ENCODE peak calls at places on chromosomes 11 and 22, in four cellular contexts. D, F, L and G are unnamed samples.

GRCh38 chr11:45289369-45289768 is 3.2 kb upstream of the SYT13 start:
- DNase-seq in D (peak), F (no peak), L (no peak), G (peak)

GRCh38 chr11:57638005-57638760 is 11.5 kb downstream of the YPEL4 start:
- DNase-seq in D (peak), F (no peak), L (peak), G (peak)

GRCh38 chr22:43392385-43392989 is 19.3 kb upstream of the MPPED1 start:
- DNase-seq in D (no peak), F (no peak), L (no peak), G (no peak)

GRCh38 chr22:23279781-23280180 is 99.5 kb downstream of the BCR start:
- DNase-seq in D (peak), F (peak), L (no peak), G (no peak)

GRCh38 chr11:95516786-95517185 is 272.8 kb downstream of the FAM76B start:
- DNase-seq in D (peak), F (no peak), L (no peak), G (no peak)

GRCh38 chr22:31969789-31970489 is 25.6 kb downstream of the YWHAH start:
- DNase-seq in D (peak), F (peak), L (peak), G (peak)

GRCh38 chr11:130159657-130160459 is at the start of gene ST14:
- DNase-seq in D (no peak), F (no peak), L (no peak), G (no peak)

GRCh38 chr11:62547691-62548281 is 1.2 kb upstream of the AHNAK start:
- DNase-seq in D (no peak), F (no peak), L (peak), G (peak)

GRCh38 chr11:91790873-91791468 is 433.6 kb upstream of the FAT3 start:
- DNase-seq in D (no peak), F (peak), L (no peak), G (no peak)

GRCh38 chr22:20989323-20990138 is 7.4 kb downstream of the LZTR1 start:
- DNase-seq in D (peak), F (no peak), L (no peak), G (no peak)

GRCh38 chr11:31422703-31423102 is 53.0 kb downstream of the DNAJC24 start:
- DNase-seq in D (no peak), F (no peak), L (no peak), G (no peak)

GRCh38 chr22:50171965-50172421 is 1.5 kb downstream of the PANX2 start:
- DNase-seq in D (no peak), F (no peak), L (peak), G (no peak)

GRCh38 chr11:6251120-6251733 is 8.4 kb upstream of the CCKBR start:
- DNase-seq in D (peak), F (peak), L (peak), G (peak)

GRCh38 chr11:115458877-115459276 is 45.3 kb downstream of the CADM1 start:
- DNase-seq in D (peak), F (no peak), L (no peak), G (no peak)

GRCh38 chr11:7536102-7536501 is 22.3 kb downstream of the PPFIBP2 start:
- DNase-seq in D (no peak), F (peak), L (no peak), G (peak)
- TF ChIP-seq MAZ in D (no peak), F (no peak), L (no peak), G (no peak)

DNA sequence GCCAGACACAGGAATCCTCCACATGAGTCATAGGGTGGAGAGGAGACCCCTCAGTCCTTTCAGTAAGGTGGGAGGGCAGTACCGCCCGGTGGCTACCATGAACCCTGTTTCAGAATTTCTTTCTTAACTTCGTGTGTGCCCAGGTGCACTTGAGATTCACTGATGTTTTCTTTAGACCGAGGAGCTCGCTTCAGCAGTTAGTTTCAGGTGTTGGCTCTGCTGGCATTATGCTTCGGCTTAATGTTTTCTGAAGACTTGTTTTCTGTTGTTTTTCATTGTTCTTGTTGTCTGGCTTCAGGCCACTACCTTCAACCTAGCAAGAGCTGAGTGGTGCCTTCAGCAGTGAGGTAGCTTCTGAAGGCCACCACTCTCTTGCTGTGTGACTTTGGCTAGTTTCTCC is 71.5 kb downstream of the BMAL1 start:
- DNase-seq in D (no peak), F (no peak), L (no peak), G (no peak)
- TF ChIP-seq MAZ in D (no peak), F (no peak), L (no peak), G (no peak)

GRCh38 chr11:128884703-128885338 is 6.3 kb upstream of the KCNJ5 start:
- DNase-seq in D (peak), F (peak), L (peak), G (peak)
- TF ChIP-seq MAZ in D (no peak), F (no peak), L (no peak), G (no peak)

GRCh38 chr11:29318134-29318845 is 698.5 kb downstream of the KCNA4 start:
- DNase-seq in D (peak), F (no peak), L (no peak), G (peak)

GRCh38 chr11:29310016-29310415 is 706.8 kb downstream of the KCNA4 start:
- DNase-seq in D (peak), F (no peak), L (no peak), G (no peak)

GRCh38 chr11:29310706-29311342 is 706.0 kb downstream of the KCNA4 start:
- DNase-seq in D (peak), F (no peak), L (no peak), G (no peak)

GRCh38 chr11:29317669-29318068 is 699.2 kb downstream of the KCNA4 start:
- DNase-seq in D (peak), F (no peak), L (no peak), G (no peak)

GRCh38 chr11:29312817-29313216 is 704.0 kb downstream of the KCNA4 start:
- DNase-seq in D (peak), F (no peak), L (no peak), G (no peak)
- TF ChIP-seq MAZ in D (no peak), F (no peak), L (no peak), G (no peak)

GRCh38 chr11:10473371-10473770 is 18.3 kb downstream of the AMPD3 start:
- DNase-seq in D (no peak), F (peak), L (no peak), G (no peak)
- TF ChIP-seq MAZ in D (no peak), F (no peak), L (no peak), G (no peak)

GRCh38 chr11:66904055-66904454 is 47.2 kb downstream of the LRFN4 start:
- DNase-seq in D (peak), F (no peak), L (no peak), G (peak)
- TF ChIP-seq MAZ in D (no peak), F (no peak), L (no peak), G (no peak)

DNA sequence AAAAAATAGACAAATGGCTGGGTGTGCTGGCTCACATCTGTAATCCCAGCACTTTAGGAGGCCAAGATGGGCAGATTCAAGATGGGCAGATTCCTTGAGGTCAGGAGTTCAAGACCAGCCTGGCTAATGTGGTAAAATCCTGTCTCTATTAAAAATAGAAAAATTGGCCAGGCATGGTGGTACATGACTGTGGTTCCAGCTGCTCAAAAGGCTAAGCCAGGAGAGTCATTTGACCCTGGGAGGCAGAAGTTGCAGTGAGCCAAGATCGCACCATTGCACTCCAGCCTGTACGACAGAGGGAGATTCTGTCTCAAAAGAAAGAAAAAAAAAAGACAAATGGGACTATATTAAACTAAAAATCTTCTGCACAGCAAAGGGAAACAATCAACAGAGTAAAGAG is 55.4 kb downstream of the USP35 start:
- DNase-seq in D (no peak), F (no peak), L (no peak), G (no peak)
- TF ChIP-seq MAZ in D (no peak), F (no peak), L (no peak), G (no peak)